ENCODE peak calls at places on chromosome 1, in eight cellular contexts. D, C, S, X, M, Q, G and A are unnamed samples.

GRCh38 chr1:147504801-147505303 is 36.4 kb upstream of the BCL9 start:
- DNase-seq in D (no peak), G (no peak), C (no peak), S (no peak), Q (no peak), M (no peak), X (no peak), A (peak)

GRCh38 chr1:151251656-151252470 is 2.7 kb upstream of the PSMD4 start:
- DNase-seq in D (peak), G (peak), M (peak), X (peak), Q (peak), C (peak), S (peak), A (peak)

GRCh38 chr1:235297579-235297978 is 30.4 kb downstream of the ARID4B start:
- DNase-seq in Q (no peak), M (no peak), G (peak), X (no peak), S (no peak), D (no peak), C (no peak), A (peak)

GRCh38 chr1:81760487-81761097 is 40.1 kb upstream of the ADGRL2 start:
- DNase-seq in D (peak), Q (peak), G (no peak), C (no peak), M (no peak), S (no peak), X (peak), A (peak)

GRCh38 chr1:59556802-59557548 is 257.8 kb upstream of the HOOK1 start:
- DNase-seq in Q (no peak), M (no peak), G (no peak), S (no peak), C (no peak), X (no peak), D (no peak), A (no peak)

GRCh38 chr1:184660462-184661191 is 94.0 kb downstream of the EDEM3 start:
- DNase-seq in C (no peak), Q (no peak), D (no peak), S (no peak), G (no peak), X (no peak), M (no peak), A (no peak)

GRCh38 chr1:206011057-206011456 is 7.9 kb upstream of the RAB7B start:
- DNase-seq in M (no peak), D (no peak), G (no peak), C (no peak), Q (no peak), X (no peak), S (no peak), A (no peak)

GRCh38 chr1:96116707-96117106 is 604.9 kb upstream of the PTBP2 start:
- DNase-seq in S (no peak), M (no peak), G (no peak), C (no peak), D (no peak), X (no peak), Q (no peak), A (no peak)

GRCh38 chr1:59879556-59879955 is 47.0 kb downstream of the CYP2J2 start:
- DNase-seq in Q (peak), D (peak), G (peak), X (peak), S (peak), C (peak), M (no peak), A (peak)